ENCODE peak calls at places on chromosomes 4 and X, in ten cellular contexts. One of them, this sample, is unnamed.

GRCh38 chr4:97938141-97938540 is 205.1 kb downstream of the STPG2 start:
- DNase-seq in left lung: no peak
- DNase-seq in foreskin melanocyte: no peak
- DNase-seq in adrenal gland: no peak
- DNase-seq in NCI-H1105 treated with DMSO at 0.1 percent for 48 hours: no peak
- DNase-seq in heart right ventricle: no peak
- DNase-seq in H9: no peak
- DNase-seq in HT-29: no peak
- DNase-seq in CD8-positive, alpha-beta memory T cell: no peak
- DNase-seq in stimulated activated CD4-positive, alpha-beta T cell treated with anti-CD3 and anti-CD28 coated beads, Interleukin-2, amount 100 ng/mL, for 24 hours: no peak
- DNase-seq in this sample: no peak

GRCh38 chrX:75968293-75968692 is 183.2 kb upstream of the MAGEE2 start:
- DNase-seq in stimulated activated CD4-positive, alpha-beta T cell treated with anti-CD3 and anti-CD28 coated beads, Interleukin-2, amount 100 ng/mL, for 24 hours: no peak
- DNase-seq in H9: peak
- DNase-seq in HT-29: peak
- DNase-seq in foreskin melanocyte: no peak
- DNase-seq in adrenal gland: no peak
- DNase-seq in left lung: no peak
- DNase-seq in NCI-H1105 treated with DMSO at 0.1 percent for 48 hours: no peak
- DNase-seq in CD8-positive, alpha-beta memory T cell: no peak
- DNase-seq in heart right ventricle: no peak
- DNase-seq in this sample: no peak

GRCh38 chr4:82360298-82361177 is 13.3 kb downstream of the HNRNPD start:
- DNase-seq in adrenal gland: no peak
- DNase-seq in NCI-H1105 treated with DMSO at 0.1 percent for 48 hours: peak
- DNase-seq in HT-29: peak
- DNase-seq in CD8-positive, alpha-beta memory T cell: no peak
- DNase-seq in stimulated activated CD4-positive, alpha-beta T cell treated with anti-CD3 and anti-CD28 coated beads, Interleukin-2, amount 100 ng/mL, for 24 hours: no peak
- DNase-seq in heart right ventricle: no peak
- DNase-seq in H9: no peak
- DNase-seq in foreskin melanocyte: peak
- DNase-seq in left lung: no peak
- DNase-seq in this sample: no peak

GRCh38 chr4:8152865-8153257 is 5.8 kb downstream of the ABLIM2 start:
- DNase-seq in NCI-H1105 treated with DMSO at 0.1 percent for 48 hours: no peak
- DNase-seq in foreskin melanocyte: no peak
- DNase-seq in HT-29: no peak
- DNase-seq in CD8-positive, alpha-beta memory T cell: no peak
- DNase-seq in stimulated activated CD4-positive, alpha-beta T cell treated with anti-CD3 and anti-CD28 coated beads, Interleukin-2, amount 100 ng/mL, for 24 hours: no peak
- DNase-seq in adrenal gland: peak
- DNase-seq in heart right ventricle: peak
- DNase-seq in H9: no peak
- DNase-seq in left lung: no peak
- DNase-seq in this sample: no peak

GRCh38 chr4:127782025-127782274 is 172 bp upstream of the HSPA4L start:
- DNase-seq in stimulated activated CD4-positive, alpha-beta T cell treated with anti-CD3 and anti-CD28 coated beads, Interleukin-2, amount 100 ng/mL, for 24 hours: peak
- DNase-seq in left lung: peak
- DNase-seq in H9: peak
- DNase-seq in CD8-positive, alpha-beta memory T cell: no peak
- DNase-seq in NCI-H1105 treated with DMSO at 0.1 percent for 48 hours: no peak
- DNase-seq in HT-29: peak
- DNase-seq in foreskin melanocyte: peak
- DNase-seq in heart right ventricle: peak
- DNase-seq in adrenal gland: peak
- DNase-seq in this sample: no peak

GRCh38 chr4:20195071-20195885 is 56.4 kb upstream of the SLIT2 start:
- DNase-seq in heart right ventricle: no peak
- DNase-seq in HT-29: no peak
- DNase-seq in stimulated activated CD4-positive, alpha-beta T cell treated with anti-CD3 and anti-CD28 coated beads, Interleukin-2, amount 100 ng/mL, for 24 hours: no peak
- DNase-seq in H9: no peak
- DNase-seq in adrenal gland: no peak
- DNase-seq in foreskin melanocyte: no peak
- DNase-seq in CD8-positive, alpha-beta memory T cell: no peak
- DNase-seq in left lung: no peak
- DNase-seq in NCI-H1105 treated with DMSO at 0.1 percent for 48 hours: no peak
- DNase-seq in this sample: no peak

GRCh38 chr4:97923096-97923495 is 220.2 kb downstream of the STPG2 start:
- DNase-seq in adrenal gland: no peak
- DNase-seq in left lung: no peak
- DNase-seq in stimulated activated CD4-positive, alpha-beta T cell treated with anti-CD3 and anti-CD28 coated beads, Interleukin-2, amount 100 ng/mL, for 24 hours: no peak
- DNase-seq in HT-29: no peak
- DNase-seq in H9: no peak
- DNase-seq in CD8-positive, alpha-beta memory T cell: no peak
- DNase-seq in foreskin melanocyte: no peak
- DNase-seq in heart right ventricle: no peak
- DNase-seq in NCI-H1105 treated with DMSO at 0.1 percent for 48 hours: no peak
- DNase-seq in this sample: no peak

GRCh38 chr4:16443504-16444088 is 217.3 kb upstream of the TAPT1 start:
- DNase-seq in heart right ventricle: no peak
- DNase-seq in HT-29: peak
- DNase-seq in adrenal gland: peak
- DNase-seq in foreskin melanocyte: peak
- DNase-seq in left lung: no peak
- DNase-seq in NCI-H1105 treated with DMSO at 0.1 percent for 48 hours: no peak
- DNase-seq in H9: no peak
- DNase-seq in stimulated activated CD4-positive, alpha-beta T cell treated with anti-CD3 and anti-CD28 coated beads, Interleukin-2, amount 100 ng/mL, for 24 hours: no peak
- DNase-seq in CD8-positive, alpha-beta memory T cell: no peak
- DNase-seq in this sample: no peak

This sample was measured in effector CD4-positive, alpha-beta T cell.